ENCODE peak calls at places on chromosomes 1 and 21, in eight cellular contexts. K is body of pancreas, Y is HCT116, G is adrenal gland, V is transverse colon, Z is spleen, H is sigmoid colon, X is tibial nerve. N is an unnamed sample.
A peak's percentile ranks its signal among the peaks of the same experiment; 100 is the strongest.

GRCh38 chr1:174079796-174080195 is 57.6 kb upstream of the RC3H1 start:
- DNase-seq in Y (no peak), H (no peak), Z (no peak), K (no peak), V (no peak), G (no peak), X (no peak), N (no peak)

GRCh38 chr1:20166047-20166446 is 19.8 kb upstream of the UBXN10 start:
- DNase-seq in G (no peak), Y (no peak), V (no peak), Z (no peak), X (no peak), K (no peak), H (peak; percentile 88), N (peak; percentile 61)

GRCh38 chr21:36860736-36861594 is 105.5 kb downstream of the HLCS start:
- DNase-seq in H (no peak), Z (no peak), K (no peak), X (no peak), Y (no peak), G (no peak), V (no peak), N (no peak)

GRCh38 chr1:23517581-23517980 is 13.5 kb downstream of the E2F2 start:
- DNase-seq in Z (no peak), G (no peak), K (no peak), H (no peak), Y (no peak), X (no peak), V (no peak), N (no peak)

GRCh38 chr1:19068639-19069276 is 112.3 kb upstream of the IFFO2 start:
- DNase-seq in K (no peak), Y (no peak), V (no peak), H (no peak), X (no peak), Z (no peak), G (no peak), N (no peak)

GRCh38 chr1:93963585-93963984 is 54.4 kb upstream of the GCLM start:
- DNase-seq in Z (no peak), H (no peak), Y (no peak), K (peak; percentile 59), X (no peak), G (no peak), V (peak; percentile 41), N (no peak)

GRCh38 chr21:35575280-35575915 is 484.9 kb downstream of the SETD4 start:
- DNase-seq in K (no peak), Y (no peak), H (no peak), Z (no peak), X (no peak), V (no peak), G (no peak), N (no peak)

GRCh38 chr1:31551206-31551605 is 25.1 kb upstream of the TINAGL1 start:
- DNase-seq in H (no peak), Z (no peak), X (no peak), K (no peak), Y (no peak), G (no peak), V (no peak), N (no peak)

GRCh38 chr1:240122639-240123604 is 31.2 kb downstream of the FMN2 start:
- DNase-seq in Z (no peak), G (no peak), H (no peak), V (peak; percentile 53), X (no peak), K (peak; percentile 63), Y (no peak), N (no peak)

GRCh38 chr1:226496616-226497015 is 51.9 kb upstream of the STUM start:
- DNase-seq in Y (no peak), H (no peak), V (no peak), G (no peak), Z (no peak), X (no peak), K (no peak), N (no peak)

GRCh38 chr21:28602581-28602980 is 390.1 kb downstream of the LTN1 start:
- DNase-seq in H (no peak), K (no peak), Z (no peak), G (no peak), Y (no peak), X (no peak), V (no peak), N (no peak)

GRCh38 chr21:15192243-15192642 is 127.4 kb upstream of the NRIP1 start:
- DNase-seq in G (peak; percentile 22), K (no peak), Z (no peak), H (no peak), X (peak; percentile 22), V (no peak), Y (no peak), N (no peak)

GRCh38 chr1:16383917-16384316 is 16.9 kb downstream of the SZRD1 start:
- DNase-seq in Z (no peak), H (no peak), V (no peak), Y (no peak), X (no peak), G (no peak), K (no peak), N (no peak)

GRCh38 chr1:20216574-20216973 is 30.3 kb upstream of the PLA2G2C start:
- DNase-seq in G (no peak), K (no peak), Y (peak; percentile 18), H (no peak), V (peak; percentile 29), X (no peak), Z (no peak), N (no peak)

GRCh38 chr1:27332536-27333281 is 9.1 kb upstream of the SYTL1 start:
- DNase-seq in X (no peak), H (peak; percentile 68), Y (no peak), V (peak; percentile 39), K (peak; percentile 49), G (no peak), Z (peak; percentile 89), N (no peak)

GRCh38 chr1:27327964-27328363 is 6.0 kb downstream of the TMEM222 start:
- DNase-seq in G (no peak), Z (no peak), Y (no peak), K (no peak), H (no peak), V (no peak), X (no peak), N (no peak)

GRCh38 chr1:27331426-27331825 is 9.5 kb downstream of the TMEM222 start:
- DNase-seq in H (no peak), Y (no peak), X (no peak), Z (peak; percentile 58), V (no peak), K (no peak), G (no peak), N (no peak)

GRCh38 chr1:27331922-27332321 is 9.9 kb upstream of the SYTL1 start:
- DNase-seq in G (peak; percentile 69), V (no peak), Z (peak; percentile 59), X (no peak), Y (no peak), H (no peak), K (no peak), N (no peak)

GRCh38 chr1:27330786-27331185 is 8.8 kb downstream of the TMEM222 start:
- DNase-seq in Z (peak; percentile 22), V (no peak), Y (no peak), X (no peak), G (no peak), K (no peak), H (no peak), N (no peak)
- TF ChIP-seq POLR2A in Z (no peak), V (no peak), Y (no peak), X (no peak), G (no peak), K (no peak), H (no peak), N (no peak)

DNA sequence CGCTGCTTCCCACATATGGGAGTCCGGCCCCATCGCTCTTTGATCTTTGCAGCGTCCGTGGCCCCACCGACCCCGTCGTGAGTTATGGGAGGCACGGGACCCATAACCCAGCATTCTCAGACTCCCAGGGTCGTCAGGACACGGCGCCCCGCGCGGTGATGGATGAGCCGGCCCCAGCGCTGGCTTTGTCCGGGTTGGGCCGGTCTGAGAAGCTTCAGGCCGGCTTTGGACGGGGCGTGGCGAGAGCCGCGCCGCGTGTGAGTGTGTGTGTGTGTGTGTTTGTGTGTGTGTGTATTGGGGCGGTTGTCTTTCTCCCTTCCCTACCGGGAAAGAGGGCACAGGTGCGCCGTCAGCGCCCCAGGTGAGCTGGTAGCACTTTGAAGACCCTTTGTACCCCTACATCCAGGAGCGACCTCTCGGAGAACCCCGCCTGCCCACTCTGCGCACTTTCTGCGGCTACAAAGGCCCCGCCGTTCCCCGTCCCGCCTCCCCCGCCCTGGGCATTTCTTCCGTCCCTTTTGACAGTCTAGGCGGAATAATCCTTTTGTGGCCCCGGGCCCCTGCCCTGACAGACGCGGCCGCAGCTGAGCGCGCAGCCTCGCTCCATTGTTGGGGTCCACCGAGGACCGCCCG is 725 bp upstream of the DRAXIN start:
- DNase-seq in X (no peak), V (no peak), Y (no peak), G (no peak), Z (no peak), H (no peak), K (no peak), N (no peak)
- H3K4me1 ChIP-seq in X (peaks cover 20% of the 10 kb centered on the region), V (peaks cover 4% of the 10 kb centered on the region), Y (peaks cover 47% of the 10 kb centered on the region), G (peaks cover 13% of the 10 kb centered on the region), Z (peaks cover 15% of the 10 kb centered on the region), H (no peaks in the 10 kb centered on the region), K (peaks cover 19% of the 10 kb centered on the region), N (no peaks in the 10 kb centered on the region)

DNA sequence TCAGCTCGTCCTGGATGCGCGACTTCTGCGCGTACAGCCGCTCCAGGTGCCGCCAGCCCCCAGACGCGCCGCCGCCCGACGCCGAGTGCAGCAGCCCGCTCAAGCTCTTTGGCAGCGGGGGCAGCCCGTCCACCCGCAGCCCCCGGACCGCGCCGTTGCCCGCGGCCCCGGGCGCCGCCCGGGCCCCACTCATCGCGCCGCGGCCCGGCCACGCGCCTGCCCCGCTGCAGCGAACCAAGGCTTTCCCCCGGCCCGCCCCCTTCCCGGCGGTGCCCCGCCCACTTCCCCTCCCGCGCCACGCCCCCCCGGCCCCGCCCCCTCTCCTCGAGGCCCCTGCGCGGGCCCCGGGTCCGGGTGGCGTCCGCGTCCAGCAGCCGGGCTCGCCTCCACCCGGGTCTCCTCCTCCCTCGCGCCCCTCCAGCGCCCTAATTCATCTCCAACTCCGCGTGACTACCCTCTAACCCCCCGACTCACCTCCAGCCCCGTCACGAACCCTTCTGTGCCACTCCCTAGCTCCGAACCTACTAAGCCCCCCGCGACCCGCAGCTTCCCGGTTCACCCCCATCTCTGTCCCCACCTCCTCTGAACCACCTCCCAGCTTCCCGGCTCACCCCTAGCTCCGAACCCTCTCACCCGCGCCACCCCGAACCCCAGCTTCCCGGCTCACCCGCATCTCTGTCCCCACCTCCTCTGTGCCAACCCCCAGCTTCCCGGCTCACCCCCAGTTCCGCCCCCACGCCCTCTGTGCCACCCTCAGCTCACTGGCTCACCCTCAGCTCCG is at the start of gene FAM89A:
- DNase-seq in V (peak; percentile 72), H (peak; percentile 71), G (peak; percentile 56), Z (peak; percentile 91), X (peak; percentile 45), K (peak; percentile 75), Y (peak; percentile 4), N (peak; percentile 82)
- TF ChIP-seq POLR2A in V (no peak), H (no peak), G (peak; percentile 53), Z (no peak), X (no peak), K (peak; percentile 53), Y (peak; percentile 86), N (peak; percentile 15)

DNA sequence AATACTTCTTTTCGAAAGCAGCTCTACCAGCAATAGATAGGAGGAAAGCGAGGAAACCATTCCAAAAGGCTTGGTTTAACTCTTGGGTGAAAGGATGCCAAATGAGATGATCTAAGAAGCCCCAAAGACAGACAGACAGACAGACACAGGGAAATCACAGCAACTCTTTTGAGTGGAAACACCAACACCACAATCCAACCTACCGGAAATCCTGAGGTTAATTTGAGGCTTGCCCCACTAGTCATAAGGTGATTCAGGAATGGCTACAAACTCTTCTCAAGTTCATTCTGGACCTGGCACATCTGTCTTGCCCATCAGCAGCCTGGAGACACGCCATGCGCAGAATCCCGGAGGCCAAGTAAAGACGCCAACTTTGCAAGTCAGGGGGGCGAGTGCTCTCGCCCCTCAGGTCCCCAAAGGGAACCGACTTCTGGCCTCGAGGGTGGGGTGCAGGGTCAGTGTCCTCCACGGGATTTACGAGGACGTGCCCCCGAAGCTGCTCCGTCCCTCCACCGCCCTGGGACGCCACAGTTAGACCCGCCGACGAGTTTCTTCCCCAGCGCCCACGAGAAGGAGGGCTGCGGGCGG is 763 bp downstream of the EVI5 start:
- DNase-seq in K (peak; percentile 44), X (peak; percentile 29), Y (no peak), Z (no peak), V (peak; percentile 30), G (peak; percentile 54), H (peak; percentile 75), N (peak; percentile 58)
- H3K4me1 ChIP-seq in K (peaks cover 28% of the 10 kb centered on the region), X (peaks cover 6% of the 10 kb centered on the region), Y (peaks cover 17% of the 10 kb centered on the region), Z (peaks cover 5% of the 10 kb centered on the region), V (peaks cover 3% of the 10 kb centered on the region), G (peaks cover 33% of the 10 kb centered on the region), H (no peaks in the 10 kb centered on the region), N (no peaks in the 10 kb centered on the region)

N was measured in ovary.